ENCODE peak calls at places on chromosomes 12 and 14, in ten cellular contexts. One of them, this sample, is unnamed.

GRCh38 chr14:103074699-103075341 is 9.2 kb upstream of the LBHD2 start:
- DNase-seq in HCEC 1CT: no peak
- DNase-seq in iris pigment epithelial cell: no peak
- DNase-seq in GM20000: no peak
- DNase-seq in fibroblast of the aortic adventitia: peak; percentile 36
- DNase-seq in GM03348: peak; percentile 49
- DNase-seq in GM19239: no peak
- DNase-seq in LoVo: peak; percentile 87
- DNase-seq in activated CD4-positive, alpha-beta T cell treated with anti-CD3 and anti-CD28 coated beads, Interleukin-2, amount 10 ng/mL, durations not matched to agents 7 days and 5 days: no peak
- DNase-seq in ACHN: peak; percentile 62
- DNase-seq in this sample: peak; percentile 96

GRCh38 chr12:117134059-117134458 is 34.8 kb upstream of the TESC start:
- DNase-seq in HCEC 1CT: no peak
- DNase-seq in iris pigment epithelial cell: no peak
- DNase-seq in GM20000: no peak
- DNase-seq in fibroblast of the aortic adventitia: no peak
- DNase-seq in GM03348: no peak
- DNase-seq in GM19239: no peak
- DNase-seq in LoVo: no peak
- DNase-seq in activated CD4-positive, alpha-beta T cell treated with anti-CD3 and anti-CD28 coated beads, Interleukin-2, amount 10 ng/mL, durations not matched to agents 7 days and 5 days: peak; percentile 67
- DNase-seq in ACHN: no peak
- DNase-seq in this sample: no peak

GRCh38 chr14:88542857-88543795 is 11.7 kb downstream of the PTPN21 start:
- DNase-seq in HCEC 1CT: no peak
- DNase-seq in iris pigment epithelial cell: peak; percentile 25
- DNase-seq in GM20000: no peak
- DNase-seq in fibroblast of the aortic adventitia: no peak
- DNase-seq in GM03348: no peak
- DNase-seq in GM19239: no peak
- DNase-seq in LoVo: peak; percentile 68
- DNase-seq in activated CD4-positive, alpha-beta T cell treated with anti-CD3 and anti-CD28 coated beads, Interleukin-2, amount 10 ng/mL, durations not matched to agents 7 days and 5 days: no peak
- DNase-seq in ACHN: no peak
- DNase-seq in this sample: no peak

GRCh38 chr12:76927170-76927784 is 48.5 kb upstream of the CSRP2 start:
- DNase-seq in HCEC 1CT: peak; percentile 55
- DNase-seq in iris pigment epithelial cell: peak; percentile 42
- DNase-seq in GM20000: peak; percentile 33
- DNase-seq in fibroblast of the aortic adventitia: peak; percentile 69
- DNase-seq in GM03348: peak; percentile 71
- DNase-seq in GM19239: peak; percentile 8
- DNase-seq in LoVo: peak; percentile 8
- DNase-seq in activated CD4-positive, alpha-beta T cell treated with anti-CD3 and anti-CD28 coated beads, Interleukin-2, amount 10 ng/mL, durations not matched to agents 7 days and 5 days: peak; percentile 38
- DNase-seq in ACHN: peak; percentile 76
- DNase-seq in this sample: no peak

GRCh38 chr14:103445783-103446182 is 60.6 kb downstream of the MARK3 start:
- DNase-seq in HCEC 1CT: no peak
- DNase-seq in iris pigment epithelial cell: no peak
- DNase-seq in GM20000: no peak
- DNase-seq in fibroblast of the aortic adventitia: no peak
- DNase-seq in GM03348: no peak
- DNase-seq in GM19239: no peak
- DNase-seq in LoVo: no peak
- DNase-seq in activated CD4-positive, alpha-beta T cell treated with anti-CD3 and anti-CD28 coated beads, Interleukin-2, amount 10 ng/mL, durations not matched to agents 7 days and 5 days: no peak
- DNase-seq in ACHN: no peak
- DNase-seq in this sample: no peak

GRCh38 chr12:11686135-11686534 is 36.7 kb downstream of the ETV6 start:
- DNase-seq in HCEC 1CT: no peak
- DNase-seq in iris pigment epithelial cell: no peak
- DNase-seq in GM20000: no peak
- DNase-seq in fibroblast of the aortic adventitia: no peak
- DNase-seq in GM03348: no peak
- DNase-seq in GM19239: no peak
- DNase-seq in LoVo: no peak
- DNase-seq in activated CD4-positive, alpha-beta T cell treated with anti-CD3 and anti-CD28 coated beads, Interleukin-2, amount 10 ng/mL, durations not matched to agents 7 days and 5 days: no peak
- DNase-seq in ACHN: no peak
- DNase-seq in this sample: no peak

GRCh38 chr14:91371011-91371989 is 46.3 kb downstream of the CCDC88C start:
- DNase-seq in HCEC 1CT: no peak
- DNase-seq in iris pigment epithelial cell: no peak
- DNase-seq in GM20000: no peak
- DNase-seq in fibroblast of the aortic adventitia: no peak
- DNase-seq in GM03348: no peak
- DNase-seq in GM19239: no peak
- DNase-seq in LoVo: no peak
- DNase-seq in activated CD4-positive, alpha-beta T cell treated with anti-CD3 and anti-CD28 coated beads, Interleukin-2, amount 10 ng/mL, durations not matched to agents 7 days and 5 days: no peak
- DNase-seq in ACHN: no peak
- DNase-seq in this sample: no peak

GRCh38 chr12:25194211-25194610 is 749 bp downstream of the DNAI7 start:
- DNase-seq in HCEC 1CT: no peak
- DNase-seq in iris pigment epithelial cell: no peak
- DNase-seq in GM20000: no peak
- DNase-seq in fibroblast of the aortic adventitia: no peak
- DNase-seq in GM03348: no peak
- DNase-seq in GM19239: no peak
- DNase-seq in LoVo: no peak
- DNase-seq in activated CD4-positive, alpha-beta T cell treated with anti-CD3 and anti-CD28 coated beads, Interleukin-2, amount 10 ng/mL, durations not matched to agents 7 days and 5 days: no peak
- DNase-seq in ACHN: no peak
- DNase-seq in this sample: no peak

GRCh38 chr14:90378249-90378648 is 18.6 kb upstream of the CALM1 start:
- DNase-seq in HCEC 1CT: no peak
- DNase-seq in iris pigment epithelial cell: no peak
- DNase-seq in GM20000: no peak
- DNase-seq in fibroblast of the aortic adventitia: no peak
- DNase-seq in GM03348: no peak
- DNase-seq in GM19239: no peak
- DNase-seq in LoVo: no peak
- DNase-seq in activated CD4-positive, alpha-beta T cell treated with anti-CD3 and anti-CD28 coated beads, Interleukin-2, amount 10 ng/mL, durations not matched to agents 7 days and 5 days: no peak
- DNase-seq in ACHN: no peak
- DNase-seq in this sample: no peak

GRCh38 chr14:74858022-74858421 is 17.9 kb downstream of the PROX2 start:
- DNase-seq in HCEC 1CT: no peak
- DNase-seq in iris pigment epithelial cell: no peak
- DNase-seq in GM20000: no peak
- DNase-seq in fibroblast of the aortic adventitia: peak; percentile 73
- DNase-seq in GM03348: peak; percentile 50
- DNase-seq in GM19239: no peak
- DNase-seq in LoVo: no peak
- DNase-seq in activated CD4-positive, alpha-beta T cell treated with anti-CD3 and anti-CD28 coated beads, Interleukin-2, amount 10 ng/mL, durations not matched to agents 7 days and 5 days: no peak
- DNase-seq in ACHN: no peak
- DNase-seq in this sample: no peak

GRCh38 chr12:130455161-130455560 is 117.5 kb downstream of the PIWIL1 start:
- DNase-seq in HCEC 1CT: no peak
- DNase-seq in iris pigment epithelial cell: no peak
- DNase-seq in GM20000: no peak
- DNase-seq in fibroblast of the aortic adventitia: no peak
- DNase-seq in GM03348: no peak
- DNase-seq in GM19239: no peak
- DNase-seq in LoVo: no peak
- DNase-seq in activated CD4-positive, alpha-beta T cell treated with anti-CD3 and anti-CD28 coated beads, Interleukin-2, amount 10 ng/mL, durations not matched to agents 7 days and 5 days: no peak
- DNase-seq in ACHN: no peak
- DNase-seq in this sample: no peak

GRCh38 chr12:110277705-110278104 is 3.3 kb upstream of the ATP2A2 start:
- DNase-seq in HCEC 1CT: no peak
- DNase-seq in iris pigment epithelial cell: no peak
- DNase-seq in GM20000: no peak
- DNase-seq in fibroblast of the aortic adventitia: no peak
- DNase-seq in GM03348: no peak
- DNase-seq in GM19239: no peak
- DNase-seq in LoVo: no peak
- DNase-seq in activated CD4-positive, alpha-beta T cell treated with anti-CD3 and anti-CD28 coated beads, Interleukin-2, amount 10 ng/mL, durations not matched to agents 7 days and 5 days: no peak
- DNase-seq in ACHN: no peak
- DNase-seq in this sample: no peak

GRCh38 chr12:88448337-88448944 is 131.8 kb downstream of the KITLG start:
- DNase-seq in HCEC 1CT: no peak
- DNase-seq in iris pigment epithelial cell: no peak
- DNase-seq in GM20000: no peak
- DNase-seq in fibroblast of the aortic adventitia: no peak
- DNase-seq in GM03348: no peak
- DNase-seq in GM19239: no peak
- DNase-seq in LoVo: no peak
- DNase-seq in activated CD4-positive, alpha-beta T cell treated with anti-CD3 and anti-CD28 coated beads, Interleukin-2, amount 10 ng/mL, durations not matched to agents 7 days and 5 days: no peak
- DNase-seq in ACHN: no peak
- DNase-seq in this sample: no peak

This sample was measured in upper lobe of right lung.